ENCODE peak calls at places on chromosomes 13 and 19, in seven cellular contexts. E is stimulated activated naive CD4-positive, alpha-beta T cell; T is T follicular helper cell; C is breast epithelium; R is GM12891; W is renal cortical epithelial cell; G is colonic mucosa. N is an unnamed sample.

GRCh38 chr13:39587939-39588338 is 15.1 kb downstream of the LHFPL6 start:
- DNase-seq in E (no peak), T (no peak), C (no peak), R (no peak), W (no peak), G (no peak), N (no peak)

GRCh38 chr13:32650705-32651311 is 64.6 kb downstream of the PDS5B start:
- DNase-seq in E (peak), T (peak), C (no peak), R (peak), W (peak), G (peak), N (no peak)

GRCh38 chr13:111360452-111360851 is 40.0 kb downstream of the TEX29 start:
- DNase-seq in E (no peak), T (no peak), C (no peak), R (no peak), W (no peak), G (no peak), N (no peak)

GRCh38 chr13:60311527-60311926 is 85.5 kb upstream of the TDRD3 start:
- DNase-seq in E (no peak), T (no peak), C (no peak), R (no peak), W (no peak), G (no peak), N (no peak)

GRCh38 chr19:43668406-43669158 is 1.4 kb downstream of the PLAUR start:
- DNase-seq in E (peak), T (peak), C (peak), R (peak), W (peak), G (peak), N (peak)

GRCh38 chr19:33432408-33433170 is 59.1 kb downstream of the CEBPG start:
- DNase-seq in E (no peak), T (no peak), C (no peak), R (no peak), W (no peak), G (no peak), N (no peak)

GRCh38 chr19:47330466-47330869 is 1.5 kb upstream of the C5AR2 start:
- DNase-seq in E (no peak), T (no peak), C (no peak), R (no peak), W (no peak), G (no peak), N (no peak)

GRCh38 chr19:47582320-47582909 is 9.5 kb upstream of the ZNF541 start:
- DNase-seq in E (no peak), T (no peak), C (no peak), R (no peak), W (no peak), G (no peak), N (no peak)

GRCh38 chr13:78241278-78241919 is 322.8 kb upstream of the EDNRB start:
- DNase-seq in E (no peak), T (no peak), C (no peak), R (peak), W (peak), G (peak), N (no peak)

GRCh38 chr19:5157186-5157585 is 183.4 kb downstream of the PTPRS start:
- DNase-seq in E (no peak), T (no peak), C (no peak), R (no peak), W (no peak), G (no peak), N (no peak)

GRCh38 chr13:97130201-97130600 is 91.9 kb upstream of the MBNL2 start:
- DNase-seq in E (no peak), T (no peak), C (no peak), R (no peak), W (no peak), G (no peak), N (no peak)

GRCh38 chr19:53101518-53101917 is 1.7 kb downstream of the ZNF160 start:
- DNase-seq in E (no peak), T (no peak), C (no peak), R (peak), W (no peak), G (no peak), N (no peak)

GRCh38 chr19:14479985-14480694 is 5.0 kb upstream of the PTGER1 start:
- DNase-seq in E (peak), T (peak), C (no peak), R (peak), W (peak), G (no peak), N (no peak)

GRCh38 chr13:45356966-45357689 is 16.1 kb upstream of the TPT1 start:
- DNase-seq in E (no peak), T (no peak), C (no peak), R (no peak), W (no peak), G (no peak), N (no peak)

GRCh38 chr13:78655007-78655406 is 3.9 kb downstream of the OBI1 start:
- DNase-seq in E (no peak), T (no peak), C (no peak), R (no peak), W (no peak), G (no peak), N (no peak)

GRCh38 chr13:80086304-80086721 is 254.6 kb downstream of the SPRY2 start:
- DNase-seq in E (no peak), T (no peak), C (no peak), R (no peak), W (peak), G (peak), N (no peak)

GRCh38 chr19:10815969-10816635 is 19.9 kb downstream of the TMED1 start:
- DNase-seq in E (no peak), T (no peak), C (no peak), R (no peak), W (no peak), G (no peak), N (no peak)

GRCh38 chr19:46192990-46193650 is 36.4 kb upstream of the IGFL1 start:
- DNase-seq in E (no peak), T (no peak), C (peak), R (no peak), W (peak), G (peak), N (no peak)

GRCh38 chr13:33334831-33335230 is 49.3 kb upstream of the STARD13 start:
- DNase-seq in E (no peak), T (no peak), C (no peak), R (no peak), W (no peak), G (no peak), N (no peak)

GRCh38 chr19:49441210-49441959 is at the start of gene SLC17A7:
- DNase-seq in E (no peak), T (no peak), C (no peak), R (peak), W (no peak), G (peak), N (no peak)

GRCh38 chr19:1061987-1062386 is 5.0 kb upstream of the ARHGAP45 start:
- DNase-seq in E (no peak), T (no peak), C (no peak), R (no peak), W (no peak), G (peak), N (no peak)

GRCh38 chr19:32464279-32464678 is 58.7 kb downstream of the DPY19L3 start:
- DNase-seq in E (no peak), T (no peak), C (no peak), R (no peak), W (peak), G (no peak), N (no peak)

GRCh38 chr13:61247149-61247936 is 168.3 kb downstream of the PCDH20 start:
- DNase-seq in E (no peak), T (no peak), C (no peak), R (no peak), W (no peak), G (no peak), N (no peak)

GRCh38 chr19:611506-611869 is 21.8 kb downstream of the HCN2 start:
- DNase-seq in E (no peak), T (peak), C (no peak), R (no peak), W (peak), G (no peak), N (no peak)

GRCh38 chr13:29456419-29456818 is 139.1 kb downstream of the SLC7A1 start:
- DNase-seq in E (no peak), T (no peak), C (no peak), R (no peak), W (no peak), G (no peak), N (no peak)

GRCh38 chr19:49543032-49543431 is 15.2 kb downstream of the RCN3 start:
- DNase-seq in E (no peak), T (no peak), C (no peak), R (no peak), W (no peak), G (no peak), N (no peak)

GRCh38 chr13:77443511-77443910 is 92.0 kb upstream of the SCEL start:
- DNase-seq in E (no peak), T (no peak), C (no peak), R (no peak), W (no peak), G (no peak), N (no peak)

GRCh38 chr19:43773725-43774102 is 7.1 kb downstream of the KCNN4 start:
- DNase-seq in E (no peak), T (no peak), C (no peak), R (no peak), W (no peak), G (no peak), N (no peak)

N was measured in ascending aorta.